ENCODE peak calls at places on chromosomes 13 and 19, in six cellular contexts. R is upper lobe of left lung, D is A549, K is right lobe of liver, P is ovary, M is breast epithelium. J is an unnamed sample.

GRCh38 chr13:36377822-36378480 is 31.8 kb upstream of the SPART start:
- DNase-seq in R (no peak), D (no peak), K (no peak), P (no peak), M (no peak), J (no peak)

GRCh38 chr13:92136449-92137180 is 738.2 kb downstream of the GPC5 start:
- DNase-seq in R (no peak), D (no peak), K (no peak), P (no peak), M (no peak), J (no peak)

GRCh38 chr19:28744014-28744413 is 468.9 kb downstream of the UQCRFS1 start:
- DNase-seq in R (no peak), D (no peak), K (no peak), P (no peak), M (no peak), J (no peak)

GRCh38 chr13:98285852-98286594 is 109.0 kb upstream of the RNF113B start:
- DNase-seq in R (no peak), D (no peak), K (no peak), P (no peak), M (no peak), J (no peak)

GRCh38 chr19:13208964-13209796 is 59.0 kb downstream of the IER2 start:
- DNase-seq in R (no peak), D (no peak), K (no peak), P (no peak), M (no peak), J (peak; percentile 18)

GRCh38 chr19:30150626-30151025 is 208.6 kb downstream of the URI1 start:
- DNase-seq in R (no peak), D (no peak), K (no peak), P (no peak), M (no peak), J (no peak)

GRCh38 chr13:73090116-73090811 is 31.5 kb downstream of the KLF5 start:
- DNase-seq in R (peak; percentile 70), D (peak; percentile 79), K (no peak), P (no peak), M (peak; percentile 35), J (no peak)

GRCh38 chr19:47407417-47407774 is 11.9 kb downstream of the MEIS3 start:
- DNase-seq in R (no peak), D (no peak), K (no peak), P (no peak), M (no peak), J (no peak)

GRCh38 chr19:35109395-35110112 is 6.1 kb upstream of the FXYD3 start:
- DNase-seq in R (no peak), D (no peak), K (no peak), P (no peak), M (peak; percentile 71), J (no peak)

GRCh38 chr19:41859213-41859617 is 840 bp upstream of the RPS19 start:
- DNase-seq in R (no peak), D (no peak), K (no peak), P (no peak), M (no peak), J (no peak)

GRCh38 chr13:77118134-77118533 is 91.2 kb upstream of the FBXL3 start:
- DNase-seq in R (no peak), D (no peak), K (no peak), P (no peak), M (no peak), J (no peak)

GRCh38 chr13:26202365-26202972 is 19.6 kb downstream of the RNF6 start:
- DNase-seq in R (no peak), D (no peak), K (no peak), P (no peak), M (no peak), J (no peak)

GRCh38 chr19:3055741-3056453 is 6.4 kb downstream of the TLE5 start:
- DNase-seq in R (peak; percentile 70), D (peak; percentile 37), K (peak; percentile 70), P (peak; percentile 74), M (peak; percentile 89), J (peak; percentile 41)

GRCh38 chr19:39351537-39352037 is 9.4 kb downstream of the SAMD4B start:
- DNase-seq in R (no peak), D (no peak), K (no peak), P (no peak), M (no peak), J (no peak)

GRCh38 chr13:98761979-98762616 is 9.6 kb upstream of the SLC15A1 start:
- DNase-seq in R (no peak), D (no peak), K (peak; percentile 61), P (no peak), M (no peak), J (no peak)

GRCh38 chr13:98922306-98922705 is 55.6 kb downstream of the DOCK9 start:
- DNase-seq in R (no peak), D (no peak), K (no peak), P (no peak), M (no peak), J (no peak)

GRCh38 chr13:51269039-51269438 is 46.8 kb downstream of the FAM124A start:
- DNase-seq in R (no peak), D (no peak), K (no peak), P (no peak), M (no peak), J (no peak)

GRCh38 chr19:7829561-7830271 is at the start of gene EVI5L:
- DNase-seq in R (peak; percentile 99), D (peak; percentile 96), K (peak; percentile 99), P (peak; percentile 100), M (peak; percentile 99), J (peak; percentile 99)

GRCh38 chr13:79194272-79194671 is 211.8 kb downstream of the RBM26 start:
- DNase-seq in R (no peak), D (no peak), K (no peak), P (no peak), M (no peak), J (no peak)

GRCh38 chr19:18191640-18192062 is 1.4 kb upstream of the MPV17L2 start:
- DNase-seq in R (no peak), D (no peak), K (no peak), P (no peak), M (peak; percentile 76), J (no peak)

GRCh38 chr19:45901432-45901903 is 945 bp downstream of the MYPOP start:
- DNase-seq in R (peak; percentile 70), D (no peak), K (no peak), P (peak; percentile 71), M (no peak), J (peak; percentile 47)

GRCh38 chr19:46691948-46692347 is 25.0 kb downstream of the PRKD2 start:
- DNase-seq in R (no peak), D (no peak), K (no peak), P (no peak), M (no peak), J (no peak)

DNA sequence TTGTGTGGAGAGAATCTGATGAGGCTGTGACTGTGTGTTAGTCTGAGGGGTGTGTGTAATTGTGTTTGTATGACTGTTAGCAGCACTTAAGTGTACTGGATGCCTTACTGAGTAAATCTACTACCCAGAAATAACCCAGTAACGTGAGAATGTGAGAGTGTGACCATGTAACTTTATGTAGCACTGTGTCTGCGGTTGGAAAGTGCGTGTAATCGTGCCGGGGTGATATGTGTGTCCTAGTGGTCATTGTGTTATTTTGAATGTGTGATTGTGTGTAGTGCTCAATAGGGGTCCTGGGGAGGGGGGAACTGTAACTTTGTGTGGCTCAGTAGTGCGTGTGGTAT is 550 bp downstream of the ZNF383 start:
- DNase-seq in R (no peak), D (no peak), K (no peak), P (no peak), M (no peak), J (no peak)
- TF ChIP-seq CTCF in R (no peak), D (no peak), K (no peak), P (no peak), M (no peak), J (no peak)

DNA sequence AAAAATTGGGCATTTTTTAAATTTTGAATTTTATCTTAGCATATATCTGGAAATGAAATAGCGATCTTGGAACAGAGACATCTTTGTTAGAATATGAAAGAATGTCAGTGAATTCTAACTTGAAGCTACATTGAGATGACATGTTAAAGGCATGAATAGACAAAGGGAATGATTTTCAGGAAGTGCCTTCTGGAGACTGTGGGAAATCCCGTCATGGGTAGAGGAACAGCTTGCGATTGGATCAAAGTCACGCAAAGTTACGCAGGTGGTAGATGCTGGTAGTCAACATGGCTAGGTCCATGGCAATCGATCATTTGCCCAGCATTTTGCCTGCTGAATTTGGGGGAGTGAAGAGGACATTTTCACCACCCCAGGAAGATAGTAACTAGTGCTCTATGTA is 43.5 kb downstream of the LRCH1 start:
- DNase-seq in R (no peak), D (no peak), K (no peak), P (no peak), M (no peak), J (no peak)
- H3K27ac ChIP-seq in R (no peak overlapping the region), D (no peak overlapping the region), K (no peak overlapping the region), P (no peak overlapping the region), M (peak overlapping the region; percentile 86), J (peak overlapping the region; percentile 83)

DNA sequence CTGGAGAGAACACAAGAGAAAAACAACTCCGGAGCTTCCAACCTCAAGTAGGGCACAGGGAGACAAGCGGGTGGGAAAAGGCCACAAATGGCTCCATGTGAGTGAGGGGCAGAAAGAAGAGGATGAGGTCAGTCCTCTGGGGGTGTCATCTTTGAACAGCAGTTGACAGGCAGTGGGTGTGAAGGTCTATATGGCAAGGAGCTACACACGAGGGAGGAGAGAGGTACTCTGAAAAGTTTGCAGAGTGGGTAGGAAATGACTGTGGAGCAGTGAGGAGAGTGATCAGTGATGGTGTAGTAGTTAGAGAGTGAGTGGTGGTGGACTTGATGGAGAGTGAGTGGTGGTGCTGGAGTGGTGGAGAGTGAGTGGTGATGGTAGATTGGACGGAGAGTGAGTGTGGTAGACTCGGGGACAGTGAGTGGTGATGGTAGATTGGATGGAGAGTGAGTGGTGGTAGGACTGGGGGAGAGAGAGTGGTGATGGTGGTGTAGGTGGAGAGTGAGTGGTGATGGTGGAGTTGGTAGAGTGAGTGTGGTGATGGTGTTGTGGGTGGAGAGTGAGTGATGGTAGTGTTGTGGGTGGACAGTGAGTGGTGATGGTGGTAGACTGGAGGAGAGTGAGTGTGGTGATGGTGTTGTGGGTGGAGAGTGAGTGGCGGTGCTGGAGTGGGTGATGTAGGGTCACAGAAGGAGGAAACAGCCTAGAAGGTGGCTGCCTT is 4.0 kb downstream of the TFDP1 start:
- DNase-seq in R (no peak), D (no peak), K (no peak), P (no peak), M (no peak), J (no peak)
- TF ChIP-seq POLR2A in R (no peak), D (no peak), K (no peak), P (no peak), M (no peak), J (no peak)

GRCh38 chr13:110715395-110716234 is 2.1 kb downstream of the ING1 start:
- DNase-seq in R (peak; percentile 98), D (peak; percentile 82), K (peak; percentile 99), P (peak; percentile 97), M (peak; percentile 99), J (peak; percentile 100)
- TF ChIP-seq CTCF in R (no peak), D (no peak), K (no peak), P (peak; percentile 43), M (peak; percentile 26), J (no peak)